ENCODE peak calls at places on chromosomes 7 and 10, in four cellular contexts. X is K562, H is transverse colon, Q is spleen. C is an unnamed sample. For H3K4me1, the result is how much of the 10 kb centered on the place peaks cover.

GRCh38 chr10:58919927-58920654 is 256.4 kb upstream of the PHYHIPL start:
- DNase-seq in X (no peak), H (no peak), Q (no peak), C (peak)

GRCh38 chr7:105046414-105046813 is 32.4 kb downstream of the KMT2E start:
- DNase-seq in X (no peak), H (no peak), Q (no peak), C (no peak)

GRCh38 chr7:43856996-43857395 is 12.3 kb downstream of the MRPS24 start:
- DNase-seq in X (no peak), H (no peak), Q (peak), C (no peak)

GRCh38 chr10:76675951-76676587 is 961.5 kb downstream of the KCNMA1 start:
- DNase-seq in X (no peak), H (peak), Q (no peak), C (no peak)

GRCh38 chr7:78063758-78064157 is 265.2 kb downstream of the PHTF2 start:
- DNase-seq in X (no peak), H (no peak), Q (no peak), C (no peak)

GRCh38 chr7:134699021-134699818 is 52.6 kb downstream of the BPGM start:
- DNase-seq in X (no peak), H (no peak), Q (no peak), C (no peak)

GRCh38 chr10:1475095-1475583 is 262.2 kb downstream of the ADARB2 start:
- DNase-seq in X (no peak), H (no peak), Q (no peak), C (no peak)

GRCh38 chr10:91006752-91007346 is 86.0 kb upstream of the ANKRD1 start:
- DNase-seq in X (no peak), H (no peak), Q (no peak), C (no peak)

GRCh38 chr10:91137822-91138221 is 82.6 kb upstream of the PCGF5 start:
- DNase-seq in X (no peak), H (no peak), Q (no peak), C (no peak)

GRCh38 chr10:55410415-55410885 is 609.4 kb upstream of the PCDH15 start:
- DNase-seq in X (no peak), H (peak), Q (no peak), C (no peak)

GRCh38 chr7:131683536-131684125 is 127.2 kb upstream of the PODXL start:
- DNase-seq in X (no peak), H (no peak), Q (no peak), C (no peak)

GRCh38 chr7:130902755-130903357 is 168.8 kb upstream of the KLF14 start:
- DNase-seq in X (no peak), H (no peak), Q (no peak), C (peak)

GRCh38 chr10:63700209-63700934 is 179.2 kb downstream of the REEP3 start:
- DNase-seq in X (no peak), H (no peak), Q (no peak), C (peak)

GRCh38 chr10:86194684-86195083 is 171.9 kb downstream of the GRID1 start:
- DNase-seq in X (no peak), H (no peak), Q (no peak), C (no peak)

GRCh38 chr7:74542558-74543117 is 88.9 kb downstream of the GTF2IRD1 start:
- DNase-seq in X (no peak), H (no peak), Q (no peak), C (no peak)

GRCh38 chr7:12389089-12389700 is 14.5 kb downstream of the VWDE start:
- DNase-seq in X (peak), H (peak), Q (no peak), C (peak)

GRCh38 chr7:80018941-80019808 is 115.5 kb upstream of the GNAI1 start:
- DNase-seq in X (peak), H (peak), Q (no peak), C (peak)

GRCh38 chr10:35986756-35987467 is 344.8 kb upstream of the FZD8 start:
- DNase-seq in X (no peak), H (no peak), Q (no peak), C (no peak)

GRCh38 chr7:111137296-111138195 is 46.6 kb downstream of the LRRN3 start:
- DNase-seq in X (no peak), H (no peak), Q (peak), C (no peak)

GRCh38 chr10:127046975-127047877 is 142.0 kb downstream of the DOCK1 start:
- DNase-seq in X (no peak), H (no peak), Q (no peak), C (no peak)

GRCh38 chr10:110110338-110110737 is 97.1 kb upstream of the MXI1 start:
- DNase-seq in X (no peak), H (no peak), Q (no peak), C (no peak)

GRCh38 chr7:69276011-69276729 is 322.1 kb upstream of the AUTS2 start:
- DNase-seq in X (no peak), H (no peak), Q (no peak), C (no peak)

GRCh38 chr7:67738958-67739357 is 742.3 kb downstream of the TYW1 start:
- DNase-seq in X (no peak), H (no peak), Q (no peak), C (no peak)

GRCh38 chr10:47456794-47457527 is 27.0 kb downstream of the ANXA8 start:
- DNase-seq in X (no peak), H (no peak), Q (no peak), C (no peak)

GRCh38 chr10:24715246-24715769 is 8.4 kb downstream of the ARHGAP21 start:
- DNase-seq in X (no peak), H (no peak), Q (no peak), C (no peak)
- TF ChIP-seq POLR2AphosphoS5 in X (no peak), H (no peak), Q (no peak), C (no peak)

DNA sequence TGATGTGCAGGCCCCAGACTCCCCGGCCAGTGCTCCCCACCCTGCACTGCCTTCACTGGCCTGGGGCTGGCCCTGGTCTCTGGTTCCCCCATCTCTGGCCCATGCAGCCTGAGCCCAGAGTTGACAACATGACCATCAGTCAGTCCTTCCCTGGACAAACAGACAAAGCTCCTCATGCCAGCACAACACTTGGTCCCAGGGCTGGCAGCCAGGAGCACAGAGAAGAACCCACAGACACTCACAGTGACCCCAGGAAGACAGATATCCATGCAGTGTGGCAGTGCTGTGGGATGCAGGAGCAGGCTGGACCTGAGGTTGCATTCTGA is 8.0 kb downstream of the RASGEF1A start:
- DNase-seq in X (no peak), H (no peak), Q (no peak), C (no peak)
- H3K4me1 ChIP-seq in X (under half), H (under half), Q (under half), C (under half)

GRCh38 chr7:150431839-150432658 is 18.4 kb upstream of the GIMAP8 start:
- DNase-seq in X (peak), H (no peak), Q (no peak), C (no peak)
- TF ChIP-seq POLR2AphosphoS5 in X (no peak), H (no peak), Q (no peak), C (no peak)

GRCh38 chr10:97519342-97519741 is 20.6 kb downstream of the UBTD1 start:
- DNase-seq in X (no peak), H (no peak), Q (no peak), C (no peak)
- H3K4me1 ChIP-seq in X (under half), H (under half), Q (under half), C (under half)

C was measured in Panc1.